ENCODE peak calls at places on chromosomes 5 and 9, in five cellular contexts. U is cardiac fibroblast, C is sigmoid colon, K is OCI-LY7, O is skeletal muscle cell. X is an unnamed sample.

GRCh38 chr5:181152406-181152805 is 5.0 kb downstream of the OR2V2 start:
- DNase-seq in O (no peak), K (no peak), C (no peak), U (peak; percentile 51), X (no peak)

GRCh38 chr5:39040875-39041274 is 33.3 kb downstream of the RICTOR start:
- DNase-seq in C (no peak), K (no peak), O (no peak), U (no peak), X (no peak)

GRCh38 chr5:10304932-10305331 is 2.8 kb downstream of the CMBL start:
- DNase-seq in O (no peak), U (no peak), K (no peak), C (no peak), X (no peak)

GRCh38 chr9:128286435-128286834 is 10.4 kb downstream of the SWI5 start:
- DNase-seq in O (no peak), K (no peak), C (no peak), U (no peak), X (no peak)

GRCh38 chr9:114235113-114235589 is 79.8 kb downstream of the COL27A1 start:
- DNase-seq in O (no peak), U (no peak), K (no peak), C (no peak), X (no peak)

GRCh38 chr5:126368239-126368812 is 54.9 kb upstream of the GRAMD2B start:
- DNase-seq in K (no peak), U (no peak), O (no peak), C (peak; percentile 75), X (peak; percentile 35)

GRCh38 chr9:6552033-6552737 is 93.3 kb downstream of the GLDC start:
- DNase-seq in O (peak; percentile 50), C (no peak), K (no peak), U (peak; percentile 75), X (no peak)

GRCh38 chr9:8872802-8873201 is 1073.2 kb upstream of the DMAC1 start:
- DNase-seq in O (no peak), U (peak; percentile 16), C (no peak), K (no peak), X (no peak)

GRCh38 chr5:35458824-35459207 is 158.8 kb upstream of the SPEF2 start:
- DNase-seq in O (no peak), U (no peak), C (no peak), K (no peak), X (no peak)

GRCh38 chr5:68709229-68709628 is 384.6 kb upstream of the SLC30A5 start:
- DNase-seq in O (no peak), C (no peak), U (no peak), K (no peak), X (no peak)

GRCh38 chr9:84845956-84846355 is 176.4 kb downstream of the NTRK2 start:
- DNase-seq in O (no peak), K (no peak), C (no peak), U (no peak), X (no peak)

DNA sequence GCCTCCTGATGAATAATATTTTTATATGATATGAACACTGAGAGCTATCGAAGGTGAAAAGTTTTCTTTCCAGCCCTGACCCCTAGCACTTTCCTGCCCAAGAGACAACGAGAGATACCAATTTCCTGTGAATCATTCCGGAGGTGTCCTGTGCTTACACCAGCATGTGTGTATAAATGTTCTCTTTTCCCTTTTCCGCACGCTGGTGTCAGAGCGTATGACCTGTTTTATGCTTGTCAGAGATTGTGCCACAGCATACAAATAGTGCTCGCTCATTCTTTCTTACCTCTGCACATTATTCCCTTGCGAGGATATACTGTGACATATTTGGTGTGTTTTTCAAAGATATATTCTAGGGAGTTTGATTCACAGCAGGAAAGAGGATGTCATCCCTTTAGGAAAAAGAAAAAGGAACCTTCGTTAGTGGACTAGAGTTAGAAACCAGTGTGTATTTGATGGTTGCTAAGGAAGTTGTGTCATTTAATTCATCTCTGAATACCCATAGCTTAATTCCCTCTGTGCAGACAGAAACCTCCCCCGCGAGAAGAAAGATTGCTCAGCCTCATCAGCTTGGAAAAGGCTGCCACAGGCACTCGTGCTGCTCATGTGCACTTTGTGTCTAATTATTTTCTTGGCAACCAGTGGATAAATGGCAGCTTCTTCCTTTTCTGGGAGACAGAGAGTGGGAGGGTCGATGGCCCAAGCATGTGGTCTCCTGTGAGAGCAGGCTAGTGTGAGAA is 14.8 kb upstream of the CCIN start:
- DNase-seq in K (no peak), O (no peak), U (peak; percentile 84), C (peak; percentile 81), X (no peak)
- H3K4me3 ChIP-seq in K (no peak overlapping the region), O (no peak overlapping the region), U (no peak overlapping the region), C (no peak overlapping the region), X (no peak overlapping the region)

DNA sequence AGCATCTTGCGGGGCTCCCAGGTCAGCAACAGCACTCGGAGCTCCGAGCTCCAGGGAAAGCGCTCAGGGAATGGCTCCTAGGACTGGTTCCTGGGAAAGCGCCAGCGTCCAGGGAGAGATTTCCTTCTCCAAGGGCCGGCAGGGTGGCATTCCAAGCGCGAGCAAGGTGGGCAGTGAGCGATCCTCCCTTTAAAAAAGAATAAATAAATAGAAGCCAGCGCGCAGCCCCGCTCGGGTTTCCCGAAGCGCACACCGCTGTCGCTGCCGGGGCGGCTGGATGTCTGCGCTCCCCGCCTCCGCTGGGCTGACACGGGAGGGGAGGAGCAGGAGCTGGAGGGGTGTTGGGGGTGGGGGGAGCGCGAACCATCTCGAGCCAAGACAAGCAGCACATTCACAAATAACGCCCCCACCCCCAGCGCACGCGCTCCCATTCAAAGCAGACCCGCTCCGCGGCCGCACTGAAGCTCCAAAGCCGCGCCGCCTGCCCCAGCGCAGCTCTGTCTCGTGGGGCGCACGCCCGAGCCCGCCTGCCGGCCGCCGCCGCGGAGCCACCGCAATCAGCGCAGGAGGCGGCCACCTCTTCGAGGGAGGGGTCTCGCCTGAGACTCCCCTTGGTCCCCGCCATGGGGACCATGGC is 327.5 kb downstream of the SH3GL2 start:
- DNase-seq in O (no peak), U (peak; percentile 3), C (peak; percentile 59), K (no peak), X (no peak)
- H3K4me3 ChIP-seq in O (peak overlapping the region; percentile 13), U (no peak overlapping the region), C (peak overlapping the region; percentile 26), K (no peak overlapping the region), X (no peak overlapping the region)

GRCh38 chr9:126238415-126238814 is 88.2 kb upstream of the MVB12B start:
- DNase-seq in K (no peak), U (no peak), C (no peak), O (no peak), X (no peak)
- H3K4me3 ChIP-seq in K (no peak overlapping the region), U (no peak overlapping the region), C (no peak overlapping the region), O (no peak overlapping the region), X (no peak overlapping the region)

DNA sequence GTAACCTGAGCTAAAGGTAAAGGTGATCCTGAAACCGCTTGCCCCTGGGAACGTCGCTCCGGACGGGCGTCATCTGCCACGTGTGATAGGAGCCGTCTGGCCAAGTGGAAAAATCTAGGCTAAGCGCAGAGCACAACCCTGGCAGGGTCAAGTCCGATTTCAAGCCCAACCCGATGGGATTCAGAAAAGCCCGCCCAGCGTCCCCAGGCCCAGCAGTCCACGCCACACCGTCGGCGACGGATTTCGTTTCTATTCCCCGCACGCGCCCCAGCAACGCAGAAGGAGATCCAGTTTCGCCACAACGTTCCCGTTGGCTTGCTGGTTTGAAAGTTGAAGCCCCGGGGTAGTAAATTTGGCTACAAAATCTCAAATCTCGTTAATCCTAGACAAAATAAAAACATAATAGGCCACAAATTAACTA is 32.4 kb upstream of the NFIB start:
- DNase-seq in C (no peak), U (no peak), K (no peak), O (no peak), X (no peak)
- H3K4me3 ChIP-seq in C (peak overlapping the region; percentile 34), U (no peak overlapping the region), K (no peak overlapping the region), O (no peak overlapping the region), X (no peak overlapping the region)

GRCh38 chr5:150490296-150490669 is 17.6 kb upstream of the NDST1 start:
- DNase-seq in U (no peak), O (no peak), K (no peak), C (no peak), X (no peak)

GRCh38 chr5:150487199-150488061 is 20.5 kb upstream of the NDST1 start:
- DNase-seq in U (peak; percentile 59), K (peak; percentile 79), O (no peak), C (no peak), X (peak; percentile 56)

GRCh38 chr5:150490754-150491153 is 17.2 kb upstream of the NDST1 start:
- DNase-seq in C (no peak), O (no peak), K (no peak), U (no peak), X (no peak)

GRCh38 chr5:150489358-150490295 is 18.3 kb upstream of the NDST1 start:
- DNase-seq in C (peak; percentile 62), K (peak; percentile 89), O (no peak), U (peak; percentile 59), X (peak; percentile 87)

DNA sequence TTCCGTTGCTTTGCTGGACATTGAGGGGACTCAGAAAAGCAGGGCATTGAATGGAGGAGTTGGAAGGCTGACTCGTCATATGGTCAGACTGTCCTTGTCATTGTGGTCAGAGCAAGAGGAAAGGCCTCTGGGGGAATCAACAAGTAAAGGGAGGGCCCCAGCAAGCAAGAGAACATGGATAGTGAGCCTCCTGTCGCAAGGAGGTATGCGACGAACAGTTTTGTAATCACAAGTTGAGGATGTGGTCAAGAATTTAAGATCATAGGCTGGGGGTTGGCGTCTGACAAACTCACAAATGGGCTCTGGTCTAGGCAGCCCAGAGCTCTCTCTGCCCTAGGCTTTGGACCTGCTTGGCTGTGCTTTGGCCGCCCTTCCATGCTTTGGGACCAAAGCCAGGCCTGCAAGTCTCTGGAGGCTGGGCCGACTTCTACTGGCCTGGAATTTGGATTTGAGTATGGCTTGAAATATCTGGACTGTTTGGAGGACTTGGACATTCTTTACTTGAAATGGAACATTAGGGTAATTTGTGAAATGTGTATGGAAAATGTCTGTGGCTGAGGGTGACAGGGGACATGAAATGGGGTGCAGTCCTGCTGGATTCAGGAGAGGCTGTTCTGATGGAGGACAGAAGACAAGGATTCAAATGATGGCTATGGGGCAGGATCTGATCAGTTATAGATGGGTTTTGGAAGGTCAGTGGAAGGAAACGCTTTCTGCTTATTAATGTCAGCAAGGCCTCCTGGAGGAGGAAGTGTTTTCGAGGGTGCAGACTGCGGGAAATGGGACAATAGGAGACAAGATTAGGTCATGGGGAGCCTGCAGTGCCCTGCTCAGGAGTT is 19.2 kb upstream of the NDST1 start:
- DNase-seq in K (peak; percentile 30), U (peak; percentile 79), C (peak; percentile 86), O (no peak), X (peak; percentile 29)
- H3K4me3 ChIP-seq in K (peak overlapping the region; percentile 92), U (peak overlapping the region; percentile 97), C (no peak overlapping the region), O (peak overlapping the region; percentile 86), X (no peak overlapping the region)

GRCh38 chr9:92762196-92762595 is 2.4 kb downstream of the BICD2 start:
- DNase-seq in K (peak; percentile 10), O (no peak), U (no peak), C (no peak), X (no peak)
- H3K4me3 ChIP-seq in K (peak overlapping the region; percentile 99), O (no peak overlapping the region), U (no peak overlapping the region), C (no peak overlapping the region), X (no peak overlapping the region)

DNA sequence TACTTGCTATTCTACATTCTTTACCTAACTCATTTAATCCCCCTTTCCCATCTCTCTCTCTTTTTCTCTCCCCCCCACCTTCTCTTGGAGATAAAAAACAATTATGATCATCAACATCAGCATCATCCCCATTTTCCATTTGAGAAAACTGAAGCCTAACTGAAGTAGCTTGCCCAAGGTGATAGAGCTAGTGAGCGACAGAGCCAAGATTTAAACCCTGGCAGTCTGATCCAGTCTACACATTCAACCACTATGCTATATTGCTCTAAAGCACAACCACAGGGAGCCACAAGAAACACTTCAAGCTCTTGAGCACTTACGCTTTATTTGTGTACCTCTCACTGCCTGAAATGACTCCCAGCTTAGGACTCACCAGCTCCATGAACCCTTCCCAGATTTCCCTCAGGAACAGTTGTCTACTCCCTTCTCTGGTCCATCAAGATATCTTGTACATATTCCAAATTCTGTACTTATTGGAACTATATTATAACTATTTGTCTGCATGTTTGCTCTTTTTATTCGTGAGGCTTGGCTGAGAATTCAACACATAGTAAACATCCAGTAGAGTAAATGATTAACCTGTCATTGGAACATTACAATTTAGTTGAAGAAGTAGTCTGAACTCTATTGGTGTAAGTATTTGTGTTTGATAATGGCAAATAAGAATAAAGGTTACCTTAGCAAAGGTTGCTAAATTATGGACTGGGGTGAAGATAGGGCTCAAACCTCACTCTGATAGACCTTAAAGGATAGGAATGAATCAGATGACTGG is 164.8 kb downstream of the EFNA5 start:
- DNase-seq in K (no peak), C (no peak), U (no peak), O (no peak), X (no peak)
- H3K4me3 ChIP-seq in K (no peak overlapping the region), C (no peak overlapping the region), U (no peak overlapping the region), O (no peak overlapping the region), X (no peak overlapping the region)